ENCODE peak calls at places on chromosomes 6 and 20, in seven cellular contexts. U, I, C, M, P, O and Z are unnamed samples. For H3K9me3, the result is how much of the 10 kb centered on the place peaks cover.

GRCh38 chr6:108565091-108565766 is 4.5 kb downstream of the FOXO3 start:
- DNase-seq in P (no peak), I (no peak), C (no peak), O (no peak), U (peak), M (no peak), Z (no peak)

GRCh38 chr6:9138856-9139426 is 703.6 kb upstream of the SLC35B3 start:
- DNase-seq in O (no peak), I (no peak), C (no peak), U (peak), P (no peak), M (no peak), Z (no peak)

GRCh38 chr20:45322952-45323383 is 14.9 kb upstream of the MATN4 start:
- DNase-seq in I (peak), U (peak), C (peak), P (peak), O (no peak), M (no peak), Z (peak)

GRCh38 chr6:170271771-170272314 is 19.0 kb downstream of the DLL1 start:
- DNase-seq in P (no peak), U (no peak), I (no peak), O (peak), M (peak), C (no peak), Z (no peak)

GRCh38 chr6:152309648-152310047 is 327.5 kb downstream of the SYNE1 start:
- DNase-seq in U (no peak), I (no peak), O (peak), P (no peak), C (no peak), M (no peak), Z (no peak)

GRCh38 chr20:21391495-21392298 is 5.6 kb downstream of the NKX2-4 start:
- DNase-seq in U (no peak), O (no peak), I (no peak), P (peak), C (no peak), M (no peak), Z (no peak)

GRCh38 chr6:72825265-72825918 is 203.5 kb downstream of the KCNQ5 start:
- DNase-seq in U (peak), O (no peak), C (no peak), M (no peak), I (no peak), P (no peak), Z (no peak)

GRCh38 chr20:45452238-45452637 is 17.3 kb upstream of the WFDC2 start:
- DNase-seq in I (no peak), U (no peak), C (no peak), M (no peak), P (no peak), O (no peak), Z (no peak)

GRCh38 chr6:36227379-36228344 is 31.1 kb downstream of the BRPF3 start:
- DNase-seq in O (no peak), P (no peak), I (no peak), U (no peak), C (no peak), M (no peak), Z (no peak)

GRCh38 chr6:3841711-3842565 is 7.2 kb upstream of the FAM50B start:
- DNase-seq in U (peak), O (no peak), M (no peak), P (no peak), I (no peak), C (no peak), Z (no peak)

GRCh38 chr20:33373735-33374605 is 27.3 kb downstream of the CDK5RAP1 start:
- DNase-seq in P (no peak), M (no peak), I (no peak), O (no peak), C (no peak), U (peak), Z (no peak)

GRCh38 chr6:131443514-131443913 is 129.5 kb upstream of the ARG1 start:
- DNase-seq in C (no peak), P (no peak), M (no peak), I (no peak), U (no peak), O (peak), Z (no peak)

GRCh38 chr6:13395272-13396237 is 67.2 kb upstream of the TBC1D7 start:
- DNase-seq in P (peak), I (peak), M (peak), U (peak), C (peak), O (no peak), Z (peak)

GRCh38 chr6:11042750-11043551 is 1.2 kb downstream of the ELOVL2 start:
- DNase-seq in P (no peak), I (no peak), C (no peak), U (no peak), M (no peak), O (no peak), Z (no peak)

GRCh38 chr6:17910178-17910577 is 77.3 kb downstream of the KIF13A start:
- DNase-seq in O (no peak), P (no peak), M (no peak), C (no peak), U (no peak), I (no peak), Z (no peak)

GRCh38 chr6:17905611-17906592 is 81.5 kb downstream of the KIF13A start:
- DNase-seq in P (no peak), I (no peak), C (no peak), O (no peak), M (no peak), U (peak), Z (no peak)

GRCh38 chr6:17904491-17905120 is 82.8 kb downstream of the KIF13A start:
- DNase-seq in P (no peak), U (no peak), I (no peak), M (no peak), C (no peak), O (no peak), Z (no peak)

GRCh38 chr6:17908831-17909230 is 78.6 kb downstream of the KIF13A start:
- DNase-seq in U (no peak), P (no peak), O (no peak), M (no peak), I (no peak), C (no peak), Z (no peak)

DNA sequence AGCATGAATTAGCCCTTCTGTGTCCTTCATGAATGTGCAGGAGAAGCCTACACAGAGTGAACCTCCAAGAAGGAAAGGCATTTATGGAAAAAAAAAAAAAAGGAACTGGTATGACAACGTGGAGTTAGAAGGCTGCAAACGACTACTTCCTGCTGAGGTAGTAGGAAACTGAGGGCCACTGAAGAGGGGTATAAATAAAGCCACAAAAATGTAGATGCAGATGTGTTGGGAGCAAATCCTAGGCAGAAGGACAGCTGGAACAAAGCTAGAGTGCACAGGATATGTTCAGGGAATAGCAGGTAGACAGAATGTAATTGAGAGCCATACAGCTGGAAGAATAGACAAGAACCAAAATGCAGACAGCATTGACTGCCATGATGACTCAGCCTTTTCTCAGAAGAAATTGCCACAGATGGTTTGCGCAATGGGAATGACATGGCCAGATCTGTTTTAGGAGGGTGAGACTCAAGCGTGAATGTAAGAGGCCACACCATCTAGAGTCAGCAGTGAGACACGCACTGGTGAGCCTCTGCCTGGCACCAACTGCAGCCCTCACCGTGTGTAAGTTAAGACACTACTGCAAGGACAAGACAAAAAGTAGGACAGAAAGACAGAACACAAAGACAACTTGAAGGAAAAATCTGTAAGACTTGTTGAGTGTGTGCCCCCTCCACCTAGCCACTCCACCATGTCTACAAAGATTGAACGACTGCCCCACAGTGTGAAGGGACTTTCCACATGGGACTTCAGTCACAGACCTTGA is 79.8 kb downstream of the KIF13A start:
- DNase-seq in O (no peak), P (no peak), M (peak), U (peak), C (peak), I (peak), Z (peak)
- H3K27ac ChIP-seq in O (no peak), P (peak), M (peak), U (peak), C (no peak), I (no peak), Z (peak)

GRCh38 chr6:44096615-44097014 is 30.6 kb downstream of the MRPL14 start:
- DNase-seq in C (peak), I (peak), M (peak), O (peak), U (peak), P (peak), Z (peak)

GRCh38 chr6:44097782-44098317 is 29.4 kb downstream of the MRPL14 start:
- DNase-seq in I (no peak), P (no peak), C (no peak), U (no peak), M (no peak), O (no peak), Z (no peak)

GRCh38 chr6:44100088-44100550 is 27.1 kb downstream of the MRPL14 start:
- DNase-seq in P (peak), O (no peak), I (no peak), U (peak), M (no peak), C (peak), Z (no peak)

GRCh38 chr6:44101832-44102231 is 25.4 kb downstream of the MRPL14 start:
- DNase-seq in M (no peak), C (no peak), U (no peak), P (no peak), I (no peak), O (no peak), Z (no peak)

DNA sequence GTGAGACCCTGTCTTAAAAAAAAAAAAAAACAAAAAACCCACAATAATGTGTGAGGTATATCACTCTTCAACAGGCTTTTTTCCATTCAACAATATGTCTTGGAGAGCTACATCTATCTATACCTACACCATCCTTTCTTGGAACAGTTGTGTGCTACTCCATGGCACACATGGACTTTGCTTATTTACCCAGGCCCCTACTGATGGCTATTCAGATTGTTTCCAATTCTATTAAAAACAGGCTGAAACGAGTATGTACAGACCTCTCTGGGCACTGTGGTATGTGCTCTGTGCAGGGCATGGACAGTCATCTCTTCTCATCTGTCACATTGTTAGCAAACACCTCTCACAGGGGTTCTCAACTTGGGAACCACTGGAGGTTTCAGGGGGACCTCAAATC is 28.1 kb downstream of the MRPL14 start:
- DNase-seq in I (no peak), M (no peak), P (no peak), O (no peak), C (no peak), U (no peak), Z (no peak)
- H3K9me3 ChIP-seq in I (under half), M (under half), P (under half), O (under half), C (under half), U (under half), Z (under half)

GRCh38 chr6:122997541-122998150 is 1.6 kb downstream of the CLVS2 start:
- DNase-seq in M (no peak), U (no peak), I (no peak), C (no peak), P (no peak), O (no peak), Z (no peak)

GRCh38 chr6:122994256-122994655 is 1.8 kb upstream of the CLVS2 start:
- DNase-seq in U (no peak), M (no peak), O (no peak), I (no peak), C (no peak), P (no peak), Z (no peak)

GRCh38 chr6:122996797-122997520 is 924 bp downstream of the CLVS2 start:
- DNase-seq in C (no peak), U (no peak), I (no peak), O (no peak), P (no peak), M (no peak), Z (no peak)

GRCh38 chr6:122998403-122998965 is 2.4 kb downstream of the CLVS2 start:
- DNase-seq in C (no peak), M (no peak), U (no peak), I (no peak), P (no peak), O (no peak), Z (no peak)

GRCh38 chr6:122995930-122996796 is at the start of gene CLVS2:
- DNase-seq in O (no peak), P (peak), C (peak), U (peak), I (no peak), M (peak), Z (no peak)
- H3K4me3 ChIP-seq in O (no peak), P (peak), C (peak), U (peak), I (peak), M (peak), Z (no peak)

GRCh38 chr6:28207244-28208179 is 17.6 kb upstream of the ZSCAN9 start:
- DNase-seq in P (peak), M (peak), I (no peak), U (peak), C (no peak), O (no peak), Z (no peak)

GRCh38 chr6:28206527-28207243 is 18.4 kb upstream of the ZSCAN9 start:
- DNase-seq in P (no peak), U (peak), M (no peak), C (no peak), O (no peak), I (no peak), Z (no peak)

GRCh38 chr6:28205879-28206278 is 19.2 kb upstream of the ZSCAN9 start:
- DNase-seq in C (no peak), O (no peak), M (no peak), P (no peak), U (no peak), I (no peak), Z (no peak)

GRCh38 chr6:28208180-28208659 is 16.9 kb upstream of the ZSCAN9 start:
- DNase-seq in I (no peak), O (no peak), U (peak), P (peak), C (no peak), M (no peak), Z (no peak)

GRCh38 chr6:28203201-28203600 is 21.9 kb upstream of the ZSCAN9 start:
- DNase-seq in U (no peak), O (no peak), P (no peak), M (no peak), I (no peak), C (no peak), Z (no peak)
- H3K27ac ChIP-seq in U (no peak), O (no peak), P (no peak), M (no peak), I (no peak), C (no peak), Z (no peak)